ENCODE peak calls at places on chromosomes 11 and 22, in four cellular contexts. One of them, this sample, is unnamed.

GRCh38 chr22:42960146-42960509 is 54.8 kb downstream of the PACSIN2 start:
- DNase-seq in GM23248: no peak
- DNase-seq in left ventricle myocardium inferior: no peak
- DNase-seq in PC-9: no peak
- DNase-seq in this sample: no peak

GRCh38 chr22:42461511-42461910 is 29.3 kb upstream of the NFAM1 start:
- DNase-seq in PC-9: peak
- DNase-seq in GM23248: no peak
- DNase-seq in left ventricle myocardium inferior: no peak
- DNase-seq in this sample: no peak

GRCh38 chr11:3133456-3134217 is 31.5 kb downstream of the OSBPL5 start:
- DNase-seq in left ventricle myocardium inferior: peak
- DNase-seq in PC-9: no peak
- DNase-seq in GM23248: no peak
- DNase-seq in this sample: no peak

GRCh38 chr22:50641696-50642607 is 14.0 kb upstream of the ARSA start:
- DNase-seq in GM23248: peak
- DNase-seq in left ventricle myocardium inferior: no peak
- DNase-seq in PC-9: no peak
- DNase-seq in this sample: no peak

GRCh38 chr11:86370922-86371614 is 3.6 kb upstream of the CCDC81 start:
- DNase-seq in GM23248: peak
- DNase-seq in left ventricle myocardium inferior: no peak
- DNase-seq in PC-9: peak
- DNase-seq in this sample: no peak

GRCh38 chr11:31863170-31863929 is 52.2 kb upstream of the PAX6 start:
- DNase-seq in left ventricle myocardium inferior: no peak
- DNase-seq in GM23248: no peak
- DNase-seq in PC-9: no peak
- DNase-seq in this sample: no peak

GRCh38 chr11:131408011-131408640 is 37.7 kb downstream of the NTM start:
- DNase-seq in GM23248: peak
- DNase-seq in left ventricle myocardium inferior: peak
- DNase-seq in PC-9: no peak
- DNase-seq in this sample: no peak

GRCh38 chr22:20093437-20093836 is 13.4 kb downstream of the DGCR8 start:
- DNase-seq in PC-9: no peak
- DNase-seq in GM23248: no peak
- DNase-seq in left ventricle myocardium inferior: peak
- DNase-seq in this sample: no peak

DNA sequence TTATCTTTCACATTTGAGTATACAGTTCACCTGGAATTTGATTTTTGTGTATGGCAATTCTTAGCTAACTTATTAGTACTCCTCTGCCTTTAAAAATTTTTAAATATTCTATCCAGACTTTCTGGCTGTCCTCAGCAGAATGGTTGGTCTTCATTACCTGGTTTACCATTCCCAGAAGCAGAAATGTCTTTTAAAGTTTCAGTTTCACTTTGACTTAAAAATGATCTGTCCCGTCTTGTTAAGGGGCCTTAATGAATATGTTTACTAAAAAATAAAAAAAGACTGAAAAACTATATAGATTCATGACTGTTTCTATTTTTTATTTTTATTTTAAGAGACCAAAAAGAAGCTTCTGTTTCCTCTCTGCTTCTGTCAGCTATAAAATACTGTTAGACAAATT is 70.5 kb upstream of the TNRC6B start:
- DNase-seq in GM23248: peak
- DNase-seq in left ventricle myocardium inferior: no peak
- DNase-seq in PC-9: no peak
- DNase-seq in this sample: no peak
- H3K4me3 ChIP-seq in GM23248: peak
- H3K4me3 ChIP-seq in left ventricle myocardium inferior: peak
- H3K4me3 ChIP-seq in PC-9: no peak
- H3K4me3 ChIP-seq in this sample: peak

GRCh38 chr11:46913484-46913883 is 4.9 kb downstream of the LRP4 start:
- DNase-seq in left ventricle myocardium inferior: no peak
- DNase-seq in PC-9: no peak
- DNase-seq in GM23248: no peak
- DNase-seq in this sample: no peak
- H3K4me3 ChIP-seq in left ventricle myocardium inferior: no peak
- H3K4me3 ChIP-seq in PC-9: no peak
- H3K4me3 ChIP-seq in GM23248: no peak
- H3K4me3 ChIP-seq in this sample: no peak

GRCh38 chr11:621838-622237 is 2.9 kb downstream of the CDHR5 start:
- DNase-seq in GM23248: no peak
- DNase-seq in PC-9: no peak
- DNase-seq in left ventricle myocardium inferior: no peak
- DNase-seq in this sample: no peak

GRCh38 chr11:623999-624704 is 603 bp downstream of the CDHR5 start:
- DNase-seq in PC-9: no peak
- DNase-seq in left ventricle myocardium inferior: no peak
- DNase-seq in GM23248: peak
- DNase-seq in this sample: no peak

GRCh38 chr11:620935-621814 is 3.6 kb downstream of the CDHR5 start:
- DNase-seq in GM23248: no peak
- DNase-seq in PC-9: no peak
- DNase-seq in left ventricle myocardium inferior: no peak
- DNase-seq in this sample: no peak

GRCh38 chr11:624705-625635 is at the start of gene CDHR5:
- DNase-seq in PC-9: no peak
- DNase-seq in left ventricle myocardium inferior: no peak
- DNase-seq in GM23248: no peak
- DNase-seq in this sample: no peak

DNA sequence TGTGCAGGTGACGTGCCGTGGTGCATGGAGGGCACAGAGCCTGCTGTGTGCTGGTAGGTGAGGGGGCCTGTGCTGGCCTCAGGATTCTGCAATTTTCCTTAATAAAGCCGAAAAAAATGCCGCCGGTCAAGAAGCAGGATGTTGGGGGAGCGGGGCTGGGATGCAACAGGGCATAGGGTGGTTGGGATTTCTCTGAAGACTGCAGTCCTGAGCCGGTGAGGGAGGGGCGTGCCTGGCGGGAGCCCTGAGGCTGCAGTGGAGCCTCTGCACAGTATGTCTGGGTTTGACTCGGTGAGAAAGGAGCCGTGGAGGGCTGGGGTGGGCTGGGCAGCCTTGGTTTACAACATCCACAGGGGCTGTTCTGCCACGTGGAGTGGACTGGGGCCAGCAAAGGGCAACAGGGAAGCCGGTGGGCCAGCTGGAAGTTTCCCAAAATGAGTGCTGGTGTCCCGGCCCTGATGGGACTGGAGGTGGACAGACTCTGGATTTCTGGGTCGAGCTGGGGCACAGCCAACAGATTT is 1.3 kb downstream of the CDHR5 start:
- DNase-seq in left ventricle myocardium inferior: no peak
- DNase-seq in PC-9: no peak
- DNase-seq in GM23248: no peak
- DNase-seq in this sample: no peak
- H3K4me3 ChIP-seq in left ventricle myocardium inferior: no peak
- H3K4me3 ChIP-seq in PC-9: no peak
- H3K4me3 ChIP-seq in GM23248: no peak
- H3K4me3 ChIP-seq in this sample: no peak

DNA sequence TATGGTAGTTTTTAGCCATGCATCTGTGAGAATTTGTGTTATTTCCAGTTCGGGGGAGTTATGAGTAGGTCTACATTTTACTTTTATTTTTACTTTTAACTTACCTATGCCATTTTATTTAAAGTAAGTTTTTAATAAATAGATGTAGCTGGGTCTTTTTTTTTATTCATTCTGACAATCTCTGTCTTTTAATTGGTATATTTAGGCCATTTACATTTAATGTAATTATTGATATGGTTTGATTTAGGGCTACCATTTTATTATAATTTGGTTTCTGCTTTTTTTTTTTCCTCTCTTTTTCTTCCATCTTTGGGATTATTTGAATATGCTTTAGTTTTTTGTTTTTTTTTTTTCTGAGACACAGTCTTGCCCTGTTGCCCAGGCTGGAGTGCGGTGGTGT is 1.9 kb downstream of the SWAP70 start:
- DNase-seq in left ventricle myocardium inferior: no peak
- DNase-seq in GM23248: no peak
- DNase-seq in PC-9: no peak
- DNase-seq in this sample: no peak
- H3K4me3 ChIP-seq in left ventricle myocardium inferior: peak
- H3K4me3 ChIP-seq in GM23248: peak
- H3K4me3 ChIP-seq in PC-9: no peak
- H3K4me3 ChIP-seq in this sample: no peak

This sample was measured in effector memory CD4-positive, alpha-beta T cell.